ENCODE peak calls at places on chromosomes 6 and 20, in nine cellular contexts. One of them, this sample, is unnamed.

GRCh38 chr6:52566853-52567279 is 10.0 kb downstream of the TRAM2 start:
- DNase-seq in adrenal gland: peak
- DNase-seq in hippocampal formation: no peak
- DNase-seq in myocyte: peak
- DNase-seq in activated gamma-delta T cell treated with Interleukin-2 at 50 U/mL for 16 hours: no peak
- DNase-seq in activated CD4-positive, alpha-beta T cell treated with anti-CD3 and anti-CD28 coated beads, Interleukin-2, amount 50 U/mL, for 48 hours: no peak
- DNase-seq in HEK293T: no peak
- DNase-seq in posterior cingulate gyrus: no peak
- DNase-seq in mucosa of descending colon: no peak
- DNase-seq in this sample: no peak

GRCh38 chr6:11404845-11405244 is 132.7 kb upstream of the TMEM170B start:
- DNase-seq in HEK293T: no peak
- DNase-seq in adrenal gland: peak
- DNase-seq in myocyte: no peak
- DNase-seq in activated gamma-delta T cell treated with Interleukin-2 at 50 U/mL for 16 hours: no peak
- DNase-seq in activated CD4-positive, alpha-beta T cell treated with anti-CD3 and anti-CD28 coated beads, Interleukin-2, amount 50 U/mL, for 48 hours: no peak
- DNase-seq in mucosa of descending colon: no peak
- DNase-seq in posterior cingulate gyrus: no peak
- DNase-seq in hippocampal formation: no peak
- DNase-seq in this sample: no peak

GRCh38 chr6:101429291-101429690 is 35.8 kb downstream of the GRIK2 start:
- DNase-seq in activated gamma-delta T cell treated with Interleukin-2 at 50 U/mL for 16 hours: no peak
- DNase-seq in mucosa of descending colon: no peak
- DNase-seq in hippocampal formation: no peak
- DNase-seq in HEK293T: no peak
- DNase-seq in posterior cingulate gyrus: no peak
- DNase-seq in adrenal gland: no peak
- DNase-seq in activated CD4-positive, alpha-beta T cell treated with anti-CD3 and anti-CD28 coated beads, Interleukin-2, amount 50 U/mL, for 48 hours: no peak
- DNase-seq in myocyte: peak
- DNase-seq in this sample: no peak

GRCh38 chr6:101582786-101583185 is 189.3 kb downstream of the GRIK2 start:
- DNase-seq in adrenal gland: no peak
- DNase-seq in mucosa of descending colon: no peak
- DNase-seq in posterior cingulate gyrus: no peak
- DNase-seq in myocyte: no peak
- DNase-seq in activated gamma-delta T cell treated with Interleukin-2 at 50 U/mL for 16 hours: no peak
- DNase-seq in HEK293T: no peak
- DNase-seq in hippocampal formation: no peak
- DNase-seq in activated CD4-positive, alpha-beta T cell treated with anti-CD3 and anti-CD28 coated beads, Interleukin-2, amount 50 U/mL, for 48 hours: no peak
- DNase-seq in this sample: no peak

GRCh38 chr6:63441266-63441956 is 121.6 kb upstream of the LGSN start:
- DNase-seq in mucosa of descending colon: no peak
- DNase-seq in posterior cingulate gyrus: no peak
- DNase-seq in HEK293T: no peak
- DNase-seq in activated CD4-positive, alpha-beta T cell treated with anti-CD3 and anti-CD28 coated beads, Interleukin-2, amount 50 U/mL, for 48 hours: peak
- DNase-seq in adrenal gland: no peak
- DNase-seq in myocyte: no peak
- DNase-seq in activated gamma-delta T cell treated with Interleukin-2 at 50 U/mL for 16 hours: no peak
- DNase-seq in hippocampal formation: no peak
- DNase-seq in this sample: no peak

GRCh38 chr20:6685181-6685582 is 82.3 kb upstream of the BMP2 start:
- DNase-seq in posterior cingulate gyrus: no peak
- DNase-seq in activated CD4-positive, alpha-beta T cell treated with anti-CD3 and anti-CD28 coated beads, Interleukin-2, amount 50 U/mL, for 48 hours: no peak
- DNase-seq in adrenal gland: no peak
- DNase-seq in hippocampal formation: no peak
- DNase-seq in mucosa of descending colon: no peak
- DNase-seq in HEK293T: no peak
- DNase-seq in myocyte: no peak
- DNase-seq in activated gamma-delta T cell treated with Interleukin-2 at 50 U/mL for 16 hours: no peak
- DNase-seq in this sample: no peak

GRCh38 chr6:39387785-39388184 is 65.3 kb upstream of the KCNK16 start:
- DNase-seq in adrenal gland: no peak
- DNase-seq in mucosa of descending colon: no peak
- DNase-seq in posterior cingulate gyrus: no peak
- DNase-seq in activated CD4-positive, alpha-beta T cell treated with anti-CD3 and anti-CD28 coated beads, Interleukin-2, amount 50 U/mL, for 48 hours: no peak
- DNase-seq in HEK293T: no peak
- DNase-seq in myocyte: no peak
- DNase-seq in hippocampal formation: no peak
- DNase-seq in activated gamma-delta T cell treated with Interleukin-2 at 50 U/mL for 16 hours: no peak
- DNase-seq in this sample: no peak

GRCh38 chr6:75800133-75800532 is 51.1 kb downstream of the MYO6 start:
- DNase-seq in myocyte: no peak
- DNase-seq in mucosa of descending colon: no peak
- DNase-seq in activated CD4-positive, alpha-beta T cell treated with anti-CD3 and anti-CD28 coated beads, Interleukin-2, amount 50 U/mL, for 48 hours: no peak
- DNase-seq in hippocampal formation: no peak
- DNase-seq in activated gamma-delta T cell treated with Interleukin-2 at 50 U/mL for 16 hours: no peak
- DNase-seq in posterior cingulate gyrus: no peak
- DNase-seq in HEK293T: no peak
- DNase-seq in adrenal gland: no peak
- DNase-seq in this sample: no peak

GRCh38 chr6:15023448-15023847 is 222.4 kb upstream of the JARID2 start:
- DNase-seq in adrenal gland: no peak
- DNase-seq in activated CD4-positive, alpha-beta T cell treated with anti-CD3 and anti-CD28 coated beads, Interleukin-2, amount 50 U/mL, for 48 hours: peak
- DNase-seq in myocyte: no peak
- DNase-seq in hippocampal formation: no peak
- DNase-seq in mucosa of descending colon: no peak
- DNase-seq in HEK293T: no peak
- DNase-seq in posterior cingulate gyrus: no peak
- DNase-seq in activated gamma-delta T cell treated with Interleukin-2 at 50 U/mL for 16 hours: no peak
- DNase-seq in this sample: no peak

GRCh38 chr6:6686748-6687601 is 98.5 kb downstream of the LY86 start:
- DNase-seq in posterior cingulate gyrus: no peak
- DNase-seq in HEK293T: peak
- DNase-seq in adrenal gland: peak
- DNase-seq in mucosa of descending colon: peak
- DNase-seq in myocyte: no peak
- DNase-seq in activated gamma-delta T cell treated with Interleukin-2 at 50 U/mL for 16 hours: peak
- DNase-seq in activated CD4-positive, alpha-beta T cell treated with anti-CD3 and anti-CD28 coated beads, Interleukin-2, amount 50 U/mL, for 48 hours: no peak
- DNase-seq in hippocampal formation: peak
- DNase-seq in this sample: peak

GRCh38 chr20:34538671-34539123 is 19.8 kb upstream of the MAP1LC3A start:
- DNase-seq in activated CD4-positive, alpha-beta T cell treated with anti-CD3 and anti-CD28 coated beads, Interleukin-2, amount 50 U/mL, for 48 hours: peak
- DNase-seq in HEK293T: peak
- DNase-seq in activated gamma-delta T cell treated with Interleukin-2 at 50 U/mL for 16 hours: peak
- DNase-seq in myocyte: peak
- DNase-seq in posterior cingulate gyrus: peak
- DNase-seq in adrenal gland: peak
- DNase-seq in hippocampal formation: peak
- DNase-seq in mucosa of descending colon: peak
- DNase-seq in this sample: no peak

GRCh38 chr6:33733294-33734007 is 13.3 kb downstream of the IP6K3 start:
- DNase-seq in activated CD4-positive, alpha-beta T cell treated with anti-CD3 and anti-CD28 coated beads, Interleukin-2, amount 50 U/mL, for 48 hours: no peak
- DNase-seq in mucosa of descending colon: no peak
- DNase-seq in posterior cingulate gyrus: no peak
- DNase-seq in HEK293T: no peak
- DNase-seq in activated gamma-delta T cell treated with Interleukin-2 at 50 U/mL for 16 hours: no peak
- DNase-seq in hippocampal formation: no peak
- DNase-seq in adrenal gland: no peak
- DNase-seq in myocyte: no peak
- DNase-seq in this sample: no peak

GRCh38 chr6:168956141-168956838 is 297.4 kb downstream of the THBS2 start:
- DNase-seq in activated gamma-delta T cell treated with Interleukin-2 at 50 U/mL for 16 hours: no peak
- DNase-seq in activated CD4-positive, alpha-beta T cell treated with anti-CD3 and anti-CD28 coated beads, Interleukin-2, amount 50 U/mL, for 48 hours: no peak
- DNase-seq in hippocampal formation: no peak
- DNase-seq in posterior cingulate gyrus: no peak
- DNase-seq in myocyte: peak
- DNase-seq in mucosa of descending colon: no peak
- DNase-seq in adrenal gland: no peak
- DNase-seq in HEK293T: no peak
- DNase-seq in this sample: no peak

GRCh38 chr6:16781348-16782169 is 20.3 kb upstream of the ATXN1 start:
- DNase-seq in myocyte: peak
- DNase-seq in hippocampal formation: no peak
- DNase-seq in posterior cingulate gyrus: no peak
- DNase-seq in adrenal gland: no peak
- DNase-seq in activated gamma-delta T cell treated with Interleukin-2 at 50 U/mL for 16 hours: no peak
- DNase-seq in activated CD4-positive, alpha-beta T cell treated with anti-CD3 and anti-CD28 coated beads, Interleukin-2, amount 50 U/mL, for 48 hours: no peak
- DNase-seq in HEK293T: no peak
- DNase-seq in mucosa of descending colon: no peak
- DNase-seq in this sample: no peak

GRCh38 chr6:84411060-84411629 is 183.7 kb upstream of the CEP162 start:
- DNase-seq in posterior cingulate gyrus: no peak
- DNase-seq in activated CD4-positive, alpha-beta T cell treated with anti-CD3 and anti-CD28 coated beads, Interleukin-2, amount 50 U/mL, for 48 hours: no peak
- DNase-seq in mucosa of descending colon: no peak
- DNase-seq in activated gamma-delta T cell treated with Interleukin-2 at 50 U/mL for 16 hours: no peak
- DNase-seq in hippocampal formation: no peak
- DNase-seq in HEK293T: no peak
- DNase-seq in adrenal gland: no peak
- DNase-seq in myocyte: peak
- DNase-seq in this sample: no peak

GRCh38 chr20:24805456-24806233 is 143.4 kb upstream of the CST7 start:
- DNase-seq in adrenal gland: no peak
- DNase-seq in HEK293T: no peak
- DNase-seq in myocyte: no peak
- DNase-seq in hippocampal formation: no peak
- DNase-seq in activated gamma-delta T cell treated with Interleukin-2 at 50 U/mL for 16 hours: no peak
- DNase-seq in mucosa of descending colon: no peak
- DNase-seq in activated CD4-positive, alpha-beta T cell treated with anti-CD3 and anti-CD28 coated beads, Interleukin-2, amount 50 U/mL, for 48 hours: no peak
- DNase-seq in posterior cingulate gyrus: no peak
- DNase-seq in this sample: no peak

GRCh38 chr6:29527126-29527525 is 32.4 kb downstream of the UBD start:
- DNase-seq in myocyte: no peak
- DNase-seq in adrenal gland: no peak
- DNase-seq in activated gamma-delta T cell treated with Interleukin-2 at 50 U/mL for 16 hours: no peak
- DNase-seq in HEK293T: no peak
- DNase-seq in hippocampal formation: no peak
- DNase-seq in posterior cingulate gyrus: no peak
- DNase-seq in activated CD4-positive, alpha-beta T cell treated with anti-CD3 and anti-CD28 coated beads, Interleukin-2, amount 50 U/mL, for 48 hours: no peak
- DNase-seq in mucosa of descending colon: no peak
- DNase-seq in this sample: no peak

GRCh38 chr20:61449916-61450315 is 197.9 kb downstream of the CDH4 start:
- DNase-seq in mucosa of descending colon: no peak
- DNase-seq in adrenal gland: no peak
- DNase-seq in HEK293T: no peak
- DNase-seq in posterior cingulate gyrus: no peak
- DNase-seq in activated CD4-positive, alpha-beta T cell treated with anti-CD3 and anti-CD28 coated beads, Interleukin-2, amount 50 U/mL, for 48 hours: no peak
- DNase-seq in activated gamma-delta T cell treated with Interleukin-2 at 50 U/mL for 16 hours: no peak
- DNase-seq in myocyte: no peak
- DNase-seq in hippocampal formation: no peak
- DNase-seq in this sample: no peak

GRCh38 chr6:2865270-2866182 is 23.9 kb upstream of the SERPINB1 start:
- DNase-seq in mucosa of descending colon: no peak
- DNase-seq in posterior cingulate gyrus: no peak
- DNase-seq in hippocampal formation: no peak
- DNase-seq in activated gamma-delta T cell treated with Interleukin-2 at 50 U/mL for 16 hours: no peak
- DNase-seq in activated CD4-positive, alpha-beta T cell treated with anti-CD3 and anti-CD28 coated beads, Interleukin-2, amount 50 U/mL, for 48 hours: no peak
- DNase-seq in myocyte: peak
- DNase-seq in adrenal gland: no peak
- DNase-seq in HEK293T: no peak
- DNase-seq in this sample: no peak

GRCh38 chr6:98971303-98971702 is 23.6 kb upstream of the FBXL4 start:
- DNase-seq in HEK293T: no peak
- DNase-seq in hippocampal formation: no peak
- DNase-seq in activated gamma-delta T cell treated with Interleukin-2 at 50 U/mL for 16 hours: no peak
- DNase-seq in activated CD4-positive, alpha-beta T cell treated with anti-CD3 and anti-CD28 coated beads, Interleukin-2, amount 50 U/mL, for 48 hours: no peak
- DNase-seq in myocyte: no peak
- DNase-seq in adrenal gland: no peak
- DNase-seq in posterior cingulate gyrus: no peak
- DNase-seq in mucosa of descending colon: no peak
- DNase-seq in this sample: no peak

GRCh38 chr6:35165630-35166071 is 24.5 kb upstream of the TCP11 start:
- DNase-seq in myocyte: no peak
- DNase-seq in activated CD4-positive, alpha-beta T cell treated with anti-CD3 and anti-CD28 coated beads, Interleukin-2, amount 50 U/mL, for 48 hours: no peak
- DNase-seq in adrenal gland: no peak
- DNase-seq in hippocampal formation: no peak
- DNase-seq in activated gamma-delta T cell treated with Interleukin-2 at 50 U/mL for 16 hours: no peak
- DNase-seq in mucosa of descending colon: no peak
- DNase-seq in posterior cingulate gyrus: no peak
- DNase-seq in HEK293T: no peak
- DNase-seq in this sample: no peak

This sample was measured in iPS DF 6.9.